ENCODE peak calls at places on chromosomes 12 and 14, in four cellular contexts. V is neuronal stem cell, R is left ventricle myocardium inferior, X is A549. W is an unnamed sample. For H3K4me1 and H3K9me3, the result is how much of the 10 kb centered on the place peaks cover.

GRCh38 chr14:105315941-105316562 is 1.5 kb downstream of the PACS2 start:
- DNase-seq in R (no peak), V (no peak), X (no peak), W (no peak)

GRCh38 chr12:106245767-106246166 is 2.1 kb downstream of the CKAP4 start:
- DNase-seq in R (no peak), X (peak), V (no peak), W (peak)

GRCh38 chr12:53719649-53720048 is 7.6 kb downstream of the CALCOCO1 start:
- DNase-seq in V (no peak), R (no peak), X (no peak), W (no peak)

GRCh38 chr14:96150214-96150613 is 54.4 kb upstream of the BDKRB2 start:
- DNase-seq in X (no peak), V (no peak), R (no peak), W (no peak)

GRCh38 chr12:117361312-117361670 is at the start of gene NOS1:
- DNase-seq in X (no peak), R (no peak), V (no peak), W (no peak)

GRCh38 chr14:93031505-93032300 is 84.0 kb downstream of the ITPK1 start:
- DNase-seq in R (no peak), V (no peak), X (no peak), W (no peak)

GRCh38 chr12:111842556-111843396 is 748 bp downstream of the MAPKAPK5 start:
- DNase-seq in V (no peak), R (no peak), X (peak), W (no peak)

GRCh38 chr12:67483871-67484554 is 164.5 kb upstream of the DYRK2 start:
- DNase-seq in X (no peak), V (no peak), R (no peak), W (no peak)

GRCh38 chr12:57236224-57236924 is 6.9 kb downstream of the SHMT2 start:
- DNase-seq in X (no peak), R (no peak), V (no peak), W (peak)

GRCh38 chr12:40248585-40249297 is 23.9 kb downstream of the LRRK2 start:
- DNase-seq in X (no peak), V (no peak), R (no peak), W (no peak)

GRCh38 chr12:77686760-77687159 is 143.9 kb upstream of the NAV3 start:
- DNase-seq in X (no peak), V (no peak), R (no peak), W (no peak)

GRCh38 chr12:989751-990278 is 1.2 kb upstream of the ERC1 start:
- DNase-seq in X (peak), V (peak), R (no peak), W (no peak)

GRCh38 chr12:54082402-54082892 is 28.8 kb downstream of the HOXC4 start:
- DNase-seq in V (no peak), R (no peak), X (no peak), W (no peak)

GRCh38 chr12:42410345-42410744 is 84.4 kb downstream of the PPHLN1 start:
- DNase-seq in V (no peak), R (no peak), X (no peak), W (no peak)

GRCh38 chr12:13843841-13844240 is 137.6 kb downstream of the GRIN2B start:
- DNase-seq in R (no peak), V (no peak), X (no peak), W (no peak)

GRCh38 chr12:71400481-71400880 is 39.1 kb upstream of the LGR5 start:
- DNase-seq in R (no peak), V (no peak), X (no peak), W (no peak)

GRCh38 chr14:104656014-104656714 is 33.3 kb upstream of the INF2 start:
- DNase-seq in V (no peak), R (no peak), X (no peak), W (no peak)

GRCh38 chr14:24075485-24076301 is 4.3 kb downstream of the CPNE6 start:
- DNase-seq in V (no peak), X (no peak), R (no peak), W (no peak)

GRCh38 chr12:120764766-120765165 is 39.1 kb downstream of the ACADS start:
- DNase-seq in X (no peak), V (no peak), R (no peak), W (no peak)

GRCh38 chr12:75954076-75954475 is 77.5 kb downstream of the PHLDA1 start:
- DNase-seq in R (no peak), V (no peak), X (peak), W (no peak)

GRCh38 chr14:40268236-40268635 is 836.0 kb upstream of the FBXO33 start:
- DNase-seq in R (no peak), V (no peak), X (no peak), W (no peak)

GRCh38 chr14:101965145-101965531 is 765 bp downstream of the DYNC1H1 start:
- DNase-seq in R (peak), V (peak), X (no peak), W (peak)

GRCh38 chr12:19847294-19848059 is 408.2 kb downstream of the AEBP2 start:
- DNase-seq in V (no peak), R (peak), X (no peak), W (no peak)

GRCh38 chr14:50631408-50631821 is 36.7 kb downstream of the SAV1 start:
- DNase-seq in R (no peak), X (no peak), V (no peak), W (no peak)

GRCh38 chr12:65170245-65170881 is 980 bp downstream of the LEMD3 start:
- DNase-seq in V (peak), R (peak), X (peak), W (peak)

GRCh38 chr12:65169311-65170244 is at the start of gene LEMD3:
- DNase-seq in R (peak), V (peak), X (peak), W (peak)

GRCh38 chr12:65171073-65171472 is 1.7 kb downstream of the LEMD3 start:
- DNase-seq in R (no peak), X (no peak), V (no peak), W (no peak)

GRCh38 chr12:65168606-65169310 is 625 bp upstream of the LEMD3 start:
- DNase-seq in R (no peak), V (peak), X (no peak), W (no peak)

DNA sequence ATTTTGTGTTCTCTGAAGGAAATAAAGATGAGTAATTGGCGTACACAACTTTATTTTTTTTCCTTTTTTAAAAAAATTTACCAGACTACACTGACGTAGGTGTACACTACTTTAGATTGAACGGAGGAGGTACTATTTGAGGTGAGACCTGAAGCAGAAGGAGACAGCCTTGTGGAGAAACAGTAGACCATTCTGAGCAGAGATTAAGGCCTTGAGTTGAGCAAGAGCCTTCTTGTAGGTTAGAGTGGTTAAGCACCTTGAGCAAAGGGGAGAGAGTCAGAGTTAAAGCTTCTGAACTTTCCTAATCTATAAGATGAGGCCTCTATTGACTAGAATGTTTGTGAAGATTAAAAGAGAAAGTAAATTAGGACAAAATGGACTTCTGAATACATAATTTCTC is 2.5 kb downstream of the LEMD3 start:
- DNase-seq in V (no peak), R (no peak), X (no peak), W (no peak)
- H3K4me3 ChIP-seq in V (no peak), R (peak), X (no peak), W (peak)

DNA sequence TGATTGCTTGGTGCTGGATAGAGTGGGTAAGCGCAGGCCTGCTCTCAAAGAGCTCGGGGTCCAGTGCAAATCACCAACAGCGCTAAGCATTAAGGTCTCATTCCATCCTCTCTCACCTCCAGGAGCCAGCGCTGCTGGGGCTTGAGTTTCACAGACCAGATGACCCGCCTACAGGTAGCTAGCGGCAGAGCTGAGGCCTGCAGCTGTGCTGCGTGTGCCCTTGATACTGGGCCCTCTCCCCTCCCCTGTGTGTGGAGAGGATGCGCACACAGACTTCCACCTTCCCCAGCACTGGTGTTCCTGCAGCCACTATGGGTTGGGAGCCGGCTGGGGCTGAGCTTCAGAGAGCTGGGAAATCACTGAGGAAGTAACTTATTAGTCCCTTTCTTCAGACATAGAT is 149.9 kb downstream of the CALM1 start:
- DNase-seq in X (no peak), V (no peak), R (no peak), W (peak)
- H3K4me1 ChIP-seq in X (under half), V (under half), R (half or more), W (under half)

GRCh38 chr14:53137559-53137958 is 15.6 kb downstream of the DDHD1 start:
- DNase-seq in V (no peak), X (no peak), R (no peak), W (no peak)
- H3K9me3 ChIP-seq in V (under half), X (under half), R (half or more), W (under half)

GRCh38 chr12:51954465-51955361 is 3.2 kb downstream of the ACVR1B start:
- DNase-seq in X (no peak), V (no peak), R (no peak), W (no peak)
- H3K4me3 ChIP-seq in X (no peak), V (no peak), R (peak), W (no peak)

DNA sequence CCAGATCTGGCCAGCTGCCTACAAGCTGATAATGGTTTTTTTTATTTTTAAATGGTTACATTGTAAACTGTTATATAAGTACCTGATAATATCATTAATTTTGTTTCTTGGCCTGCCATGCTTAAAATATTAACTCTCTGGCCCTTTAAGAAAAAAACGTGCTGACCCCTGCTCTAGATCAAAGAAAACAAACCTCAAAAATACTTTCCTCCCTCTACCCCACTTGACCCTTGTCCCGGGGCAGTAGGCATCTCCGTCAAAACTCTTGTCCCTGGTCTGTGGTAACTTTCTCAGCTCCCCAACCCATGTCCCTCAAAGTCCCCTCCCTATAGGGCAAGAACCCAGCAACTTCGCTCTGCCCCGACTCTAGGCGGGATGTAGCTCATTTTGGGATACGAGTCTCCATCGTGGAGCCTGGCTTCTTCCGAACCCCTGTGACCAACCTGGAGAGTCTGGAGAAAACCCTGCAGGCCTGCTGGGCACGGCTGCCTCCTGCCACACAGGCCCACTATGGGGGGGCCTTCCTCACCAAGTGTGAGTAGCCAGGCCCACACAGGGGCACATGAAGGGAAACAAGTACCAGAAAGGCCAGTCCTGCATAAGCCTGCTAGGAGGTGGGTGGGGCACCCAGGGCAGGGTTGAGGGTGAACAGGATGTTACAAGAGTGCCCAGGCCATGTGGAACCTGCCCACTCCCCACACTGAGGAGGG is 3.5 kb downstream of the RDH5 start:
- DNase-seq in V (no peak), R (no peak), X (no peak), W (peak)
- H3K4me1 ChIP-seq in V (under half), R (half or more), X (half or more), W (under half)

GRCh38 chr12:29171421-29172258 is 22.6 kb downstream of the FAR2 start:
- DNase-seq in V (no peak), R (no peak), X (no peak), W (peak)
- H3K9me3 ChIP-seq in V (under half), R (under half), X (under half), W (under half)

GRCh38 chr12:12505544-12506501 is 56.8 kb downstream of the DUSP16 start:
- DNase-seq in R (no peak), V (no peak), X (no peak), W (no peak)
- H3K4me3 ChIP-seq in R (peak), V (no peak), X (no peak), W (no peak)

DNA sequence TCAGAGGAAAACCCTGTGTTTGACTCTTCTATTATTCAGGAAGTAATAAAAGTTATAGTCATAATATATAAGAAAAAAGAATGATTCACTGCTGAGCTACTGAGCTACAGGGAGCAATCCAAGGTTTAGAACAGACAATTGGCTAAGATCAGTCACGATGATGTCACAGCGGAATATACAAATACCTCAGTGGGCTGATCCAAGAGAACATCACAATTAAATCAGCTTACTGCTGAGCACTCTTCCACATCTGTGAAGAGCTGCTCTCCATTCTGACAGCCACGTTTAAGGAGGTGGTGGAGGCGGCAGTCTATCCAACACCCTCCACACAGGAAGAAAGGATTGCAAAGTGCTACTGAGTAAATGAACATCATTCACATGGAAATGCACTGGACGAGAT is 271.0 kb downstream of the APAF1 start:
- DNase-seq in X (no peak), V (no peak), R (no peak), W (no peak)
- H3K4me1 ChIP-seq in X (under half), V (under half), R (under half), W (under half)